ENCODE peak calls at places on chromosome 5, in seven cellular contexts. O is kidney epithelial cell, B is colonic mucosa, P is tibial artery, Q is psoas muscle, W is SJCRH30, N is GM23248. T is an unnamed sample.

GRCh38 chr5:173855995-173856656 is 32.0 kb upstream of the CPEB4 start:
- DNase-seq in O (no peak), B (no peak), P (no peak), Q (no peak), W (no peak), N (no peak), T (no peak)

GRCh38 chr5:109455598-109456096 is 45.9 kb upstream of the PJA2 start:
- DNase-seq in O (peak; percentile 92), B (no peak), P (peak; percentile 63), Q (no peak), W (peak; percentile 49), N (peak; percentile 98), T (no peak)

GRCh38 chr5:177982072-177982727 is 13.8 kb downstream of the PROP1 start:
- DNase-seq in O (no peak), B (no peak), P (no peak), Q (no peak), W (peak; percentile 61), N (peak; percentile 32), T (peak; percentile 15)

GRCh38 chr5:45162974-45163373 is 354.2 kb downstream of the MRPS30 start:
- DNase-seq in O (no peak), B (no peak), P (no peak), Q (no peak), W (no peak), N (no peak), T (no peak)

GRCh38 chr5:156201793-156202388 is 125.1 kb upstream of the SGCD start:
- DNase-seq in O (peak; percentile 79), B (no peak), P (peak; percentile 23), Q (no peak), W (no peak), N (peak; percentile 80), T (no peak)

GRCh38 chr5:7321724-7322123 is 74.2 kb upstream of the ADCY2 start:
- DNase-seq in O (peak; percentile 32), B (no peak), P (peak; percentile 31), Q (no peak), W (peak; percentile 27), N (peak; percentile 98), T (no peak)

GRCh38 chr5:1728846-1729245 is 70.8 kb downstream of the MRPL36 start:
- DNase-seq in O (no peak), B (peak; percentile 2), P (peak; percentile 17), Q (no peak), W (no peak), N (no peak), T (no peak)

GRCh38 chr5:79962580-79963222 is 28.4 kb downstream of the MTX3 start:
- DNase-seq in O (no peak), B (no peak), P (no peak), Q (no peak), W (peak; percentile 20), N (peak; percentile 72), T (peak; percentile 39)

GRCh38 chr5:1542755-1543154 is 19.0 kb upstream of the LPCAT1 start:
- DNase-seq in O (peak; percentile 63), B (peak; percentile 77), P (peak; percentile 76), Q (no peak), W (no peak), N (peak; percentile 87), T (no peak)

GRCh38 chr5:83955916-83956315 is 235.3 kb upstream of the HAPLN1 start:
- DNase-seq in O (peak; percentile 7), B (no peak), P (no peak), Q (no peak), W (peak; percentile 39), N (peak; percentile 70), T (no peak)

GRCh38 chr5:159034083-159034824 is 65.5 kb downstream of the EBF1 start:
- DNase-seq in O (no peak), B (no peak), P (no peak), Q (no peak), W (no peak), N (no peak), T (no peak)

GRCh38 chr5:103111458-103111857 is 8.5 kb downstream of the GIN1 start:
- DNase-seq in O (no peak), B (no peak), P (no peak), Q (no peak), W (no peak), N (no peak), T (no peak)

GRCh38 chr5:179140293-179140692 is 80.1 kb downstream of the ZNF354C start:
- DNase-seq in O (no peak), B (no peak), P (no peak), Q (no peak), W (no peak), N (no peak), T (no peak)

GRCh38 chr5:15927710-15928380 is 251.7 kb downstream of the MARCHF11 start:
- DNase-seq in O (no peak), B (no peak), P (no peak), Q (no peak), W (no peak), N (no peak), T (no peak)

GRCh38 chr5:149381986-149382338 is 2.9 kb upstream of the IL17B start:
- DNase-seq in O (no peak), B (peak; percentile 81), P (peak; percentile 79), Q (peak; percentile 89), W (peak; percentile 84), N (peak; percentile 75), T (peak; percentile 90)

GRCh38 chr5:169944922-169945675 is 35.2 kb downstream of the INSYN2B start:
- DNase-seq in O (no peak), B (no peak), P (no peak), Q (no peak), W (no peak), N (peak; percentile 58), T (no peak)

GRCh38 chr5:173743641-173744343 is 127.3 kb upstream of the BOD1 start:
- DNase-seq in O (no peak), B (no peak), P (no peak), Q (no peak), W (no peak), N (no peak), T (peak; percentile 72)

GRCh38 chr5:179608131-179608581 is 15.3 kb downstream of the HNRNPH1 start:
- DNase-seq in O (no peak), B (no peak), P (no peak), Q (no peak), W (no peak), N (no peak), T (peak; percentile 18)

GRCh38 chr5:164420161-164420560 is 914.7 kb downstream of the MAT2B start:
- DNase-seq in O (no peak), B (no peak), P (no peak), Q (no peak), W (no peak), N (no peak), T (no peak)

GRCh38 chr5:120388016-120388781 is 75.9 kb upstream of the PRR16 start:
- DNase-seq in O (peak; percentile 45), B (no peak), P (no peak), Q (no peak), W (peak; percentile 11), N (peak; percentile 91), T (no peak)

GRCh38 chr5:115947260-115947659 is 15.0 kb upstream of the LVRN start:
- DNase-seq in O (no peak), B (no peak), P (no peak), Q (no peak), W (no peak), N (peak; percentile 84), T (no peak)

GRCh38 chr5:132489871-132490483 is 596 bp downstream of the IRF1 start:
- DNase-seq in O (no peak), B (peak; percentile 60), P (peak; percentile 52), Q (peak; percentile 78), W (peak; percentile 40), N (peak; percentile 80), T (peak; percentile 45)

GRCh38 chr5:180323929-180324632 is 29.1 kb downstream of the GFPT2 start:
- DNase-seq in O (peak; percentile 64), B (no peak), P (no peak), Q (no peak), W (no peak), N (no peak), T (no peak)

GRCh38 chr5:89849819-89850515 is 559.6 kb downstream of the CETN3 start:
- DNase-seq in O (no peak), B (no peak), P (no peak), Q (no peak), W (no peak), N (peak; percentile 1), T (no peak)

DNA sequence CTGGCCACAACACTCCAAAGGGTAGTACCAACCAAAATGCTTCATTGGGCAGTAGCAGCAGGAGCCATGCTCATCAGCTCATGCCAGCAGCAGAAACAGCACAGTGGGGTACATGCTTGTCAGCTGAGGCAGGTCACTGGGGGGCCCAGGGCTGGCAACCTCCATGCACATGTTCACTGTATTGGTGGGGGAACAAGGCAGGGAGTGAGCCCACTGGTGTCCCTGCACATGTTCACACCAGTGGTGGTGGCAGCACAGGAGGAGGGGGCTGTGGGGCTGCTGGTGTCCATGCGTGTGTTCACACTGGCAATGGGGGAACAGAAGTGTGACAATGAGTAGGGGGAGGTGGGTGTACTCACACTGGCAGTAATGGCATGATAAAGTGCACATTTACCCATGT is 254.3 kb upstream of the KIF2A start:
- DNase-seq in O (no peak), B (no peak), P (no peak), Q (no peak), W (no peak), N (no peak), T (no peak)
- H3K4me3 ChIP-seq in O (no peak overlapping the region), B (no peak overlapping the region), P (no peak overlapping the region), Q (no peak overlapping the region), W (no peak overlapping the region), N (no peak overlapping the region), T (no peak overlapping the region)

DNA sequence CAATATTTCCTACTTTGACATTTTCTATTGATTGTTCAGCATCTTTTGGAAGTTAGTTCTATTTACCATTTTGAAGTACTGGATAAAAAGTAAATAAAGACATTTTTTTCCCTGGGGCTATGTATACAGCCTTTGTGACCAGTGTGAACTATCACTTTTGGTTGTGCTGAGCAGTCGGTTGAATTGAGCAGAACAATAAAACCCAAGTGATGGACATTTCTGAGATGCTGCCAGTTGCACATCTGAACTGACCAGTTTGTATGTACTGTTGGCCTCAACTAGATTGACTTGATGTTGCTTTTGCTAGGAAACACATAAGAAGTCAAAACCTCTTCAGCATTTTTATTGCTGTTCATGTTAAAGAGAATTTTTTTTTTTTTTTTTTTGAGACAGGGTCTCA is 260.2 kb upstream of the EFNA5 start:
- DNase-seq in O (no peak), B (no peak), P (no peak), Q (no peak), W (no peak), N (no peak), T (no peak)
- H3K27me3 ChIP-seq in O (no peaks in the 10 kb centered on the region), B (no peaks in the 10 kb centered on the region), P (no peaks in the 10 kb centered on the region), Q (no peaks in the 10 kb centered on the region), W (no peaks in the 10 kb centered on the region), N (no peaks in the 10 kb centered on the region), T (no peaks in the 10 kb centered on the region)

DNA sequence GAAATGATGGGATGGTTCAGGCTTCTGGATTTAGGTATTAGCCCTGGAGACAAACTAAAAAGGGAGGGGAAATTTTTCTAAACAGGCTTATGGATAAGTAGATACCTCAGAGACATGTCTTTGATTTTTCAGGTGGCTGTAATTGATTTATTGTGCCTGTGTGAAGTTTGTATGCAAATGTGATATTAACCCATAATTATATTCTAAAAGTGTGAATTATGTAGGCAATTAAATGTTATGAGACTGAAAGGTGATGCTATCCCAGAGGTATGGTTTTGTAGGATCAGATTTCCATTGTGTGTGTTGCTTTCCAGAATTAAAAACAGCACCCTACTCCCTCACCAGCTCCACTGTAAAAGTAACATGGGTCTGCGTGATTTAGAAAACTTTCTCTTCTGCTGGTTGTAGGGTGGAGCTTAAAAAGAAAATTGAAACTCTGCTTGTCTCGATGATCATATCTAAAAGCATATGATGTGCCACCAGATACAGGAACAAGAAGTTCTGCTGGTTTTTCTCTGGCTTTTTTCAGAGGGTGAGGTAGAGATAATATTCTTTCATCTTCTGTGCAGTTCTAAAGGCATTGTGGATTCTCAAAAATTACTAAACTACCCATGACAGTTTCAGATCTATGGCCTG is 71.8 kb upstream of the TAF11L2 start:
- DNase-seq in O (no peak), B (no peak), P (no peak), Q (no peak), W (no peak), N (no peak), T (no peak)
- H3K4me3 ChIP-seq in O (no peak overlapping the region), B (no peak overlapping the region), P (no peak overlapping the region), Q (no peak overlapping the region), W (no peak overlapping the region), N (no peak overlapping the region), T (no peak overlapping the region)

GRCh38 chr5:91028518-91028956 is 354.6 kb downstream of the ARRDC3 start:
- DNase-seq in O (no peak), B (peak; percentile 67), P (no peak), Q (no peak), W (no peak), N (no peak), T (no peak)
- H3K27me3 ChIP-seq in O (no peaks in the 10 kb centered on the region), B (no peaks in the 10 kb centered on the region), P (no peaks in the 10 kb centered on the region), Q (no peaks in the 10 kb centered on the region), W (no peaks in the 10 kb centered on the region), N (peaks cover 10% of the 10 kb centered on the region), T (no peaks in the 10 kb centered on the region)

T was measured in WERI-Rb-1.